ENCODE peak calls at places on chromosomes 13 and 19, in four cellular contexts. M is fibroblast of lung, J is uterus, W is left ventricle myocardium inferior. Y is an unnamed sample. For H3K4me1, the result is how much of the 10 kb centered on the place peaks cover.

GRCh38 chr13:73772449-73773186 is 361.6 kb downstream of the KLF12 start:
- DNase-seq in M (no peak), W (no peak), J (no peak), Y (no peak)

GRCh38 chr19:42158926-42159325 is 26.7 kb upstream of the POU2F2 start:
- DNase-seq in M (no peak), W (no peak), J (no peak), Y (no peak)

GRCh38 chr19:46218160-46218559 is 11.4 kb upstream of the IGFL1 start:
- DNase-seq in J (no peak), W (no peak), M (peak), Y (no peak)

GRCh38 chr13:21734961-21735360 is 64.1 kb downstream of the FGF9 start:
- DNase-seq in M (no peak), W (no peak), J (no peak), Y (no peak)

GRCh38 chr19:40982594-40983101 is 8.4 kb upstream of the CYP2B6 start:
- DNase-seq in M (peak), W (no peak), J (no peak), Y (no peak)

GRCh38 chr19:3655402-3656072 is 28.9 kb upstream of the CACTIN start:
- DNase-seq in M (peak), J (peak), W (no peak), Y (peak)

GRCh38 chr19:43675269-43675879 is 5.4 kb upstream of the PLAUR start:
- DNase-seq in M (peak), W (no peak), J (no peak), Y (no peak)

GRCh38 chr13:35475131-35475959 is 1.1 kb downstream of the MAB21L1 start:
- DNase-seq in M (peak), J (no peak), W (no peak), Y (peak)

GRCh38 chr19:10010247-10010691 is at the start of gene COL5A3:
- DNase-seq in M (no peak), W (peak), J (peak), Y (peak)

GRCh38 chr13:113216165-113217056 is 7.0 kb downstream of the CUL4A start:
- DNase-seq in M (peak), W (peak), J (no peak), Y (peak)

GRCh38 chr19:38061294-38061693 is 154.3 kb downstream of the SIPA1L3 start:
- DNase-seq in J (no peak), M (peak), W (no peak), Y (no peak)

GRCh38 chr13:30829145-30829544 is 76.9 kb upstream of the MEDAG start:
- DNase-seq in M (peak), J (no peak), W (no peak), Y (no peak)

GRCh38 chr19:46426506-46427162 is 2.1 kb downstream of the PNMA8C start:
- DNase-seq in J (peak), M (peak), W (peak), Y (peak)

GRCh38 chr19:38524994-38525634 is 91.6 kb downstream of the RYR1 start:
- DNase-seq in M (no peak), J (no peak), W (no peak), Y (no peak)

GRCh38 chr13:46179576-46180368 is 2.2 kb downstream of the LCP1 start:
- DNase-seq in M (no peak), W (peak), J (no peak), Y (peak)

GRCh38 chr19:10353793-10354391 is 14.5 kb upstream of the ICAM3 start:
- DNase-seq in J (peak), M (peak), W (peak), Y (peak)

GRCh38 chr19:35213678-35214632 is 14.6 kb downstream of the FAM187B start:
- DNase-seq in W (peak), M (peak), J (peak), Y (peak)

GRCh38 chr13:23570931-23571330 is 719 bp downstream of the TNFRSF19 start:
- DNase-seq in W (no peak), M (peak), J (no peak), Y (no peak)

GRCh38 chr13:23572836-23573235 is 2.6 kb downstream of the TNFRSF19 start:
- DNase-seq in M (no peak), J (no peak), W (no peak), Y (no peak)

GRCh38 chr13:23574421-23574820 is 4.2 kb downstream of the TNFRSF19 start:
- DNase-seq in M (no peak), J (no peak), W (no peak), Y (no peak)

GRCh38 chr13:23567792-23568480 is 2.3 kb upstream of the TNFRSF19 start:
- DNase-seq in J (no peak), W (no peak), M (peak), Y (no peak)

DNA sequence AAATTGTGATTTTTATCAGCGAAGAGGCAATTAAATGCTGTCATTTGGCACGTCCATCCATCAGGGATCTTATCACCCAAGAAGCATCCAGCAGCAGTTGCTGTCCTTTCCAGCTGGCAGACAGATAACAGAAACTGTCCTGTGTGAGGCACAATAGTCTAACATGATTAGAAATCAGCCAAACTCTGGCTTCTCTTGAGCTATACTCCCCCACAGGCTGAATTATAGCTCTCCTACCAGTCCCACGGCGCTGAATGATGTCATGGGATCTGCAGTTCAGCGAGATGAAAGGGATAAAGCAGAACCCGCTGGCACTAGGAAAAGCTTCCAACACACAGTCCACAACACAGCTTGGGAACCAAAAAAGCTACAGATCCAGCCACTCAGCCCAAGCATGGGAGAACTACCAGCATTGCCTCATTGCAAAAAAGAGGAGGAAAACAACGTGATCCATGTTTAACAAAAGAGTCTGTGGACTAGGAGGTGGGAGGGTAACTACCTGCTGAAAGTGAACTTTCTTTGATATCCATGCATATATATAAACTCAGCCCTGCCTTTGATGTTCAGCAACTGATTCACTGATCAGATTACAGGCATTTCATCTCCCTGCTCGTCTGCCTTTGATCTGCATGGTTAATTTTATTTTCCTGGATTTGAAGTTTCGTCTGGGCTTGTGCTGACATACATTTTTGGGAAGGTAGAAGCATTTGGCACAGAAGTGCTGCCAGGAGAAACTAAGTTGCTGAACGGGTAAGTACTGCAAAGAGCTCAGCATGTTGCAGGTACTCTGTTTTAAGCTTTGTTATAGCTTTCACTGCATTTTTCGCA is at the start of gene TNFRSF19:
- DNase-seq in W (peak), J (peak), M (peak), Y (no peak)
- TF ChIP-seq CTCF in W (no peak), J (no peak), M (no peak), Y (no peak)

DNA sequence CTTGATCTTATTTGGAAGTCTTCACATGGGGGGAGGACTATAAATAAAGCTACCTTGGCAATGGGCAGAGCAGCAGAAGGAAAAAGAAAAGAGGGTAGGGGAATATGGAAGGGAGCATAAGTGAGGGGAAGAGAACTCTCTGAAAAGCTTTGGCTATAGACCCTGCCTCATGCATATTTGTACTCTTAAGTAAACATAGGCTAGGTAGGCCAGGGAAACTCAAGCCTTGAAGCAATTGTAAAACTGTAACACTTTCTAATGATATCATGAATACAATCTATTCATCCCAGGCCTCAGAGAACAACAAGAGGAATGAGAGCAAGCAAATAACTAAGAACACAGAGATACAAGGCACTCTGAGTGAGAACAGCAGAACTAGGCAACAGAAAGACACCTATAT is 20.4 kb downstream of the MYCBP2 start:
- DNase-seq in J (no peak), W (no peak), M (no peak), Y (no peak)
- H3K4me1 ChIP-seq in J (under half), W (half or more), M (under half), Y (half or more)

GRCh38 chr13:27008733-27009132 is 162.9 kb downstream of the USP12 start:
- DNase-seq in M (no peak), J (no peak), W (no peak), Y (no peak)
- H3K27ac ChIP-seq in M (no peak), J (no peak), W (no peak), Y (no peak)

DNA sequence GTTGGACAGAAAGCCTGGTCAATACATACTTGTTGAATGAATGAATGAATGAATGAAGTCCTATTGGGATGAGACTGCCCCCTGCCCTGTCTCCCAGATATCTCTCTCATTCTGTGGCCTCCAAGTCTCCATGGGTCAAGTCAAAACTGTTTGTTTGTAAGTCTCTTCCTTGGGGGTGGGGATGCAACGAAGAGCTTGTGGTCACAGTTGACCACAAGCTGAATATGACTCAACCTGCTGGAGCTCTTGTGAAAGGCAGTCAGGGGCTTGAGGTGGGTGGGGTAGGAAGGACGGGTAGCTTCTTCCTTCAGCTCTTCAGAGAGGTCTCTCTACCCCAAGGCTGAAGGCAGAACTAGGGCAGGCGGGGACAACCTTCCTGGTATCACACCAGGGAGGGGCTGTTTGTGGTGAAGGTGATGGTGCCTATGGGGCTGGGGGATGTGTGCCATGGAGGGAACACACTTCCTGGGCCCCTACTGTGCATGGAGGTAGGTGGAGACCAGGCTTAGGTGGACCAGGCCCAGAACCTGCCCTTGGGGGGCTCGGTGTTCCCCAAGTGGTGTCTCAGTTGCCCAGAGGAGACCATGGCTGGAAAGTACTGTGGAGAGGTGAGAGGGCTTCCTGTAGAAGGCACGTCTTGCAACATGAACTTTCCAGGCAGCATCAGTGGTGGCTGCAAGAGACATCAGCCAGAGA is 8.0 kb downstream of the MYO1F start:
- DNase-seq in W (peak), M (peak), J (no peak), Y (peak)
- TF ChIP-seq CTCF in W (no peak), M (no peak), J (no peak), Y (no peak)

GRCh38 chr19:16588089-16588823 is 16.0 kb upstream of the SLC35E1 start:
- DNase-seq in M (peak), W (no peak), J (peak), Y (no peak)

GRCh38 chr19:16589917-16590316 is 17.7 kb upstream of the SLC35E1 start:
- DNase-seq in J (no peak), W (no peak), M (no peak), Y (no peak)

GRCh38 chr19:16587031-16588023 is 15.1 kb upstream of the SLC35E1 start:
- DNase-seq in J (no peak), W (no peak), M (peak), Y (no peak)

GRCh38 chr19:16590876-16591802 is 18.9 kb upstream of the SLC35E1 start:
- DNase-seq in J (no peak), M (no peak), W (no peak), Y (no peak)

DNA sequence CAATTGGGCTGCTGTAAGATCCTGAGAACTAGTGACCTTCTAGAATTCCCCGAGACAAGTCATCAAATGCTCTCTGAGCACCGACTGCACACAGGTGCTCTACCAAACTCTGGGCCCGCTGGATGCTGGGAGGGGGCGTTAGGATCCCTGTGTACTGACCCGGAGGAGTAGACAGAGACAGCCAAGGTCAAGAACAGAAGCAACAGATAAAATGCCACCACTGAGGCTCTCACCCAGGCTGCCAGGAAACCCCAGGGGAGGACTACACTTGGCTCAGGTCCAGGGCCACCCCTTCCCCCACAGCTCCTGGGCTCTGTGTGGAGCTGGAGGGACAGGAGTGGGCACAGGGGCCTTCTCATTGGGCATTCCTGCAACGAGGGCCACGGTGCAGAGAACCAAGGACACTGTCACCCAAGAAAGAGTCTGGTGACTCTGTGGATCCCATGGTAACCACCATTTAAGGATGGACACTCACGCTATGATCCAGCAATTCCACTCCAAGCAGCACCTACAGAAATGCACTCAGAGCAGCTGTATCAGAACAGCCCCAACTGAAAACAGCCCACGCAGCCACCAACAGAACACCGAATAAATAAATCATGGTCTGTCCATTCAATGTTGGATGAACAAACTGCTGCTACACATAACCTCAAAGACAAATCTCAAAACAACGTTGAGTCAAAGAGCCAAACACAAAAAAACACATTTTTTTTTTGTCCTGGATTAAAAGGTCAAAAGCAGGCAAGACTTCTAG is 16.8 kb upstream of the SLC35E1 start:
- DNase-seq in J (no peak), M (no peak), W (no peak), Y (no peak)
- H3K4me1 ChIP-seq in J (under half), M (under half), W (half or more), Y (half or more)

DNA sequence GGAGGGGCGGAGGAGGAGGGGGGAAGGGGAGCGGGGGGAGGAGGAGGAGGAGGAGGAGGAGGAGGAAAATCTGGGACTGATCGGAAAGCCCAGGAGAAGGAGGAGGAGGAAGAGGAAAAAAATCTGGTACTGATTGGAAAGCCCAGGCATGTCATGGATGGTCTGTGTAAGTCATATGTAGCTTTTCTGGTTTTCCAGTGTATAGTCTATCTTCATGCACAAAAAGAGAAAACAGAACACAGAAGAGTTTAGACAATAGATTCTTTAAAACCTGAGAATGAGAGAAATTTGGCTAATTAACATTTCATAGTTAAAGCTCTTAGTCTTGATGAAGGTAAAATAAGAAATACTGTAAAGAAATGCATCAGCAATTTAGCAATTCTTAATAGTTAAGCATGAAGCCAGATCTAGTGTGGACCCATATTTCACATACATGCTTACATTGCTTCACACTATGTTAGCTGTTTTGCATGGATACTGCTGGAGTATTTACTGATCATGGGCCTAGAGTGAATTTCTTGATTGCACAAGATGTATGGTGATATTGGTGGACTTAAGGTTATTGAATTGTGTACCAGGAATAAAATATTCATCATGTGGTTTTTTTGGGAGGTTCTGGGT is 41.5 kb downstream of the SUCLA2 start:
- DNase-seq in J (no peak), M (no peak), W (no peak), Y (no peak)
- H3K27ac ChIP-seq in J (no peak), M (no peak), W (no peak), Y (no peak)

GRCh38 chr19:49451430-49452181 is at the start of gene PIH1D1:
- DNase-seq in W (peak), J (peak), M (peak), Y (peak)
- TF ChIP-seq CTCF in W (peak), J (peak), M (peak), Y (no peak)

DNA sequence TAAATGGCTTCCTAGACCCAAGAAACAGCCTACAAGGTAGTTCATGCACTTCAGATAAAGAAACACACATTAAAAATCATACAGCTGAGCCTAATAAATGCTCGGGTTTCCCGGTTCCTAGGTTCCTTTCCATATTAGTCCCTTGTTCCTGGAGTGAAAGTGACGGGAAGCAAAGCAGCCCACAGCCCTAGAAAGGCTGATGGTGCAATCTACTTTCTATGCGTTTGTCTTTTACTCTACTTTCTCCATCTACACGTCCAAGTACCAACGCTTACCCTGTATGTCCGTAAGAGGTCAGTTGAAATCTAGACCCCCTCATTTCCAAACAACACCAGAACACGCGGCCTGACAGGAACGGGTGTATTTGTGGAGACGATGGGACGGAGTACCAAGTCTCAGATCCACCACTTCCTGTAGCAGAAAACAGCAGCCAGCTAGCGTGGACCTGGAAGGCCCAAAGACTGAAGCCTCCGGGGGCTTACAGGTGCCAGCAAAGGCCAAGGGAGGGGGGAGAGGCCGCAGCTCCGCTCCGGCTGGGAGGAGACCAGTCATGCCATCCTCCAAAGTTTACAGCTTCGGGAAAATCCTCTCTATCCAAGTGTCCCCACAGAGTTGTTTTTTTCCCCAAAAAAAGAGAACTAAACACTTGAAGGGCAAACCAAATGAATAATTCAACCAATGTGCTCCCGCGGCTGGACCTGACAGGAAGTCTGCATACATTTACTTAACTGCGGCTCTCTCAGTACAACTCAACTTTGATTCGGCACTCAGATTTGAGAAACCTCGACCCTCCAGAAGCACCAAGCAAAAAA is 34.1 kb downstream of the STK24 start:
- DNase-seq in M (no peak), J (no peak), W (no peak), Y (no peak)
- H3K4me1 ChIP-seq in M (under half), J (under half), W (half or more), Y (under half)

GRCh38 chr13:44575035-44575434 is 1.1 kb downstream of the TSC22D1 start:
- DNase-seq in M (no peak), W (no peak), J (no peak), Y (no peak)
- H3K27ac ChIP-seq in M (no peak), W (no peak), J (peak), Y (no peak)

GRCh38 chr13:23460309-23460708 is 26.8 kb upstream of the SACS start:
- DNase-seq in M (no peak), J (no peak), W (no peak), Y (no peak)

GRCh38 chr13:23458972-23459371 is 25.5 kb upstream of the SACS start:
- DNase-seq in W (no peak), M (no peak), J (no peak), Y (no peak)

GRCh38 chr13:23456437-23456836 is 22.9 kb upstream of the SACS start:
- DNase-seq in W (no peak), J (no peak), M (no peak), Y (no peak)

GRCh38 chr13:23453132-23453531 is 19.6 kb upstream of the SACS start:
- DNase-seq in M (no peak), W (no peak), J (no peak), Y (no peak)

GRCh38 chr13:23455401-23456185 is 22.1 kb upstream of the SACS start:
- DNase-seq in W (no peak), M (no peak), J (no peak), Y (no peak)
- TF ChIP-seq CTCF in W (no peak), M (no peak), J (no peak), Y (no peak)

Y was measured in heart left ventricle.